ENCODE peak calls at places on chromosomes 7 and 10, in five cellular contexts. K, J, I, G and N are unnamed samples.
A peak's percentile ranks its signal among the peaks of the same experiment; 100 is the strongest.

GRCh38 chr10:114021135-114021534 is 22.5 kb upstream of the ADRB1 start:
- DNase-seq in K (no peak), J (no peak), I (no peak), G (no peak), N (no peak)

GRCh38 chr10:22483132-22483531 is 137.8 kb downstream of the SPAG6 start:
- DNase-seq in K (no peak), J (no peak), I (no peak), G (no peak), N (no peak)

GRCh38 chr7:103549786-103550185 is 103.8 kb upstream of the SLC26A5 start:
- DNase-seq in K (no peak), J (no peak), I (no peak), G (no peak), N (no peak)

GRCh38 chr7:116503835-116504234 is 4.3 kb downstream of the CAV2 start:
- DNase-seq in K (no peak), J (no peak), I (no peak), G (no peak), N (no peak)

GRCh38 chr7:29565982-29566746 is 2.5 kb downstream of the PRR15 start:
- DNase-seq in K (no peak), J (no peak), I (no peak), G (peak; percentile 26), N (peak; percentile 24)

GRCh38 chr7:73742753-73743641 is 4.4 kb upstream of the ABHD11 start:
- DNase-seq in K (no peak), J (no peak), I (no peak), G (no peak), N (peak; percentile 36)

GRCh38 chr10:106387063-106387462 is 777.4 kb downstream of the SORCS1 start:
- DNase-seq in K (no peak), J (peak; percentile 33), I (no peak), G (peak; percentile 53), N (no peak)

GRCh38 chr10:128274938-128275337 is 148.7 kb upstream of the MKI67 start:
- DNase-seq in K (no peak), J (peak; percentile 56), I (no peak), G (peak; percentile 12), N (no peak)

GRCh38 chr7:33710608-33711007 is 194.7 kb upstream of the BMPER start:
- DNase-seq in K (no peak), J (peak; percentile 80), I (no peak), G (no peak), N (peak; percentile 41)

GRCh38 chr10:50604823-50605222 is 18.9 kb downstream of the SGMS1 start:
- DNase-seq in K (no peak), J (peak; percentile 59), I (no peak), G (peak; percentile 19), N (peak; percentile 38)

GRCh38 chr7:16791895-16792294 is 12.9 kb downstream of the AGR2 start:
- DNase-seq in K (no peak), J (no peak), I (no peak), G (no peak), N (no peak)

GRCh38 chr7:17690030-17690429 is 250.3 kb downstream of the SNX13 start:
- DNase-seq in K (no peak), J (peak; percentile 91), I (no peak), G (peak; percentile 89), N (peak; percentile 99)

GRCh38 chr7:494261-494687 is 25.4 kb downstream of the PDGFA start:
- DNase-seq in K (no peak), J (no peak), I (no peak), G (no peak), N (no peak)

GRCh38 chr10:111158601-111159000 is 81.8 kb downstream of the ADRA2A start:
- DNase-seq in K (no peak), J (peak; percentile 13), I (no peak), G (no peak), N (no peak)

GRCh38 chr7:46411236-46411635 is 490.2 kb upstream of the IGFBP3 start:
- DNase-seq in K (no peak), J (no peak), I (no peak), G (no peak), N (no peak)

GRCh38 chr7:91034459-91035368 is 229.5 kb upstream of the FZD1 start:
- DNase-seq in K (no peak), J (peak; percentile 58), I (no peak), G (peak; percentile 70), N (peak; percentile 78)

GRCh38 chr10:86597306-86597705 is 57.0 kb upstream of the OPN4 start:
- DNase-seq in K (no peak), J (no peak), I (no peak), G (no peak), N (no peak)

GRCh38 chr10:62806246-62806645 is 1.7 kb downstream of the ADO start:
- DNase-seq in K (no peak), J (peak; percentile 53), I (no peak), G (no peak), N (no peak)

GRCh38 chr10:33133557-33133956 is 175.5 kb upstream of the ITGB1 start:
- DNase-seq in K (no peak), J (peak; percentile 60), I (no peak), G (no peak), N (no peak)

GRCh38 chr10:5343979-5344378 is 20.8 kb upstream of the UCN3 start:
- DNase-seq in K (no peak), J (peak; percentile 1), I (no peak), G (no peak), N (no peak)

GRCh38 chr7:1226155-1226901 is 6.3 kb upstream of the UNCX start:
- DNase-seq in K (no peak), J (no peak), I (no peak), G (no peak), N (no peak)

GRCh38 chr7:44151679-44152355 is 10.7 kb upstream of the MYL7 start:
- DNase-seq in K (no peak), J (no peak), I (peak; percentile 49), G (no peak), N (no peak)

GRCh38 chr7:17481118-17481517 is 182.7 kb downstream of the AHR start:
- DNase-seq in K (no peak), J (no peak), I (no peak), G (no peak), N (no peak)

GRCh38 chr7:33212144-33212543 is 82.8 kb downstream of the BBS9 start:
- DNase-seq in K (no peak), J (no peak), I (no peak), G (no peak), N (no peak)

GRCh38 chr10:16392661-16393060 is 44.1 kb upstream of the PTER start:
- DNase-seq in K (no peak), J (no peak), I (no peak), G (no peak), N (no peak)

GRCh38 chr7:2516194-2516555 is 3.4 kb upstream of the LFNG start:
- DNase-seq in K (no peak), J (no peak), I (no peak), G (no peak), N (peak; percentile 30)

GRCh38 chr10:94005050-94005449 is 11.3 kb downstream of the PLCE1 start:
- DNase-seq in K (no peak), J (peak; percentile 44), I (no peak), G (peak; percentile 33), N (peak; percentile 48)

GRCh38 chr10:21733710-21734109 is 199.7 kb downstream of the MLLT10 start:
- DNase-seq in K (no peak), J (peak; percentile 9), I (no peak), G (peak; percentile 14), N (peak; percentile 37)

GRCh38 chr10:13184726-13185514 is 23.6 kb downstream of the MCM10 start:
- DNase-seq in K (no peak), J (no peak), I (no peak), G (no peak), N (no peak)

GRCh38 chr7:894164-894867 is 18.0 kb downstream of the GET4 start:
- DNase-seq in K (no peak), J (no peak), I (no peak), G (no peak), N (no peak)

GRCh38 chr10:50421026-50421719 is 169.9 kb upstream of the ASAH2 start:
- DNase-seq in K (no peak), J (peak; percentile 38), I (no peak), G (peak; percentile 64), N (peak; percentile 67)

GRCh38 chr7:128178611-128179010 is 62.5 kb upstream of the LEP start:
- DNase-seq in K (no peak), J (no peak), I (peak; percentile 59), G (no peak), N (no peak)

GRCh38 chr7:94656658-94656924 is 658 bp upstream of the SGCE start:
- DNase-seq in K (no peak), J (peak; percentile 15), I (no peak), G (no peak), N (no peak)